ENCODE peak calls at places on chromosome 15, in ten cellular contexts. U, F, S, P, J, A, E, X, Z and D are unnamed samples.

GRCh38 chr15:87906444-87906843 is 350.1 kb downstream of the NTRK3 start:
- DNase-seq in F (no peak), U (no peak), X (no peak), P (no peak), A (no peak), S (no peak), J (no peak), E (no peak), Z (no peak), D (no peak)

GRCh38 chr15:57028176-57028575 is 109.7 kb downstream of the TCF12 start:
- DNase-seq in P (no peak), U (no peak), J (no peak), Z (no peak), F (no peak), A (no peak), S (no peak), X (no peak), E (no peak), D (no peak)

GRCh38 chr15:79308874-79309273 is 2.0 kb upstream of the TMED3 start:
- DNase-seq in P (no peak), Z (no peak), A (no peak), S (no peak), F (no peak), X (no peak), U (no peak), J (no peak), E (no peak), D (no peak)

GRCh38 chr15:63938486-63939061 is 104.8 kb upstream of the HERC1 start:
- DNase-seq in Z (peak), F (no peak), E (no peak), P (no peak), J (no peak), A (no peak), X (no peak), S (peak), U (no peak), D (no peak)

GRCh38 chr15:64162478-64162868 is 349 bp downstream of the PPIB start:
- DNase-seq in P (no peak), J (no peak), S (no peak), Z (no peak), F (no peak), X (no peak), U (no peak), E (no peak), A (no peak), D (no peak)

GRCh38 chr15:77474987-77475385 is 54.3 kb downstream of the HMG20A start:
- DNase-seq in X (no peak), S (no peak), J (no peak), P (no peak), Z (no peak), F (no peak), A (no peak), U (no peak), E (no peak), D (no peak)

GRCh38 chr15:63888146-63888545 is 54.4 kb upstream of the HERC1 start:
- DNase-seq in J (no peak), S (no peak), X (no peak), F (no peak), P (no peak), A (no peak), E (no peak), U (no peak), Z (no peak), D (no peak)

GRCh38 chr15:75203908-75204263 is 2.2 kb downstream of the C15orf39 start:
- DNase-seq in S (peak), P (no peak), F (no peak), Z (no peak), J (no peak), A (no peak), U (no peak), X (no peak), E (no peak), D (no peak)

GRCh38 chr15:41790756-41791546 is 16.7 kb downstream of the MAPKBP1 start:
- DNase-seq in U (no peak), X (no peak), A (no peak), P (no peak), F (peak), J (peak), S (no peak), E (no peak), Z (peak), D (no peak)

GRCh38 chr15:62647195-62647865 is 395.2 kb upstream of the TPM1 start:
- DNase-seq in A (no peak), S (no peak), Z (peak), F (peak), U (no peak), E (no peak), X (no peak), P (no peak), J (no peak), D (no peak)

GRCh38 chr15:25710184-25710583 is 152.9 kb downstream of the ATP10A start:
- DNase-seq in J (peak), X (peak), S (peak), P (no peak), E (peak), F (no peak), U (peak), A (peak), Z (peak), D (peak)